ENCODE peak calls at places on chromosomes 16 and 17, in eight cellular contexts. J is prostate gland; C is testis; Q is PC-9; N is HepG2; R is aorta; W is naive thymus-derived CD4-positive, alpha-beta T cell; Z is hepatocyte. I is an unnamed sample. For H3K9me3 and H3K4me1, the result is how much of the 10 kb centered on the place peaks cover.

GRCh38 chr16:4511441-4512082 is 27.0 kb downstream of the CDIP1 start:
- DNase-seq in N (peak), W (no peak), J (peak), Q (peak), R (peak), Z (peak), C (peak), I (peak)

GRCh38 chr17:16013943-16014407 is 14.4 kb downstream of the TTC19 start:
- DNase-seq in C (no peak), R (no peak), N (peak), Q (no peak), J (no peak), Z (peak), W (no peak), I (peak)

GRCh38 chr17:57869599-57870282 is 19.9 kb upstream of the MRPS23 start:
- DNase-seq in Z (peak), N (no peak), C (no peak), Q (no peak), R (no peak), J (no peak), W (no peak), I (no peak)

GRCh38 chr17:83078378-83079339 is 750 bp upstream of the METRNL start:
- DNase-seq in W (no peak), Q (peak), R (no peak), N (no peak), J (no peak), C (no peak), Z (peak), I (no peak)

GRCh38 chr16:85413713-85414663 is 199.1 kb upstream of the GSE1 start:
- DNase-seq in Q (no peak), J (no peak), W (no peak), C (no peak), R (no peak), Z (no peak), N (no peak), I (no peak)

GRCh38 chr17:56203430-56203829 is 50.2 kb downstream of the ANKFN1 start:
- DNase-seq in W (no peak), N (peak), R (no peak), Q (no peak), Z (no peak), J (no peak), C (no peak), I (no peak)

GRCh38 chr16:19113577-19114358 is at the start of gene ITPRIPL2:
- DNase-seq in R (peak), N (peak), Q (peak), W (no peak), J (peak), Z (peak), C (peak), I (peak)

GRCh38 chr16:67179421-67180080 is 4.2 kb downstream of the MATCAP1 start:
- DNase-seq in N (no peak), R (peak), Q (no peak), C (no peak), Z (no peak), J (no peak), W (no peak), I (no peak)

GRCh38 chr17:70820276-70820675 is 650.9 kb downstream of the KCNJ2 start:
- DNase-seq in C (no peak), Z (no peak), Q (no peak), N (no peak), R (no peak), J (no peak), W (no peak), I (no peak)

GRCh38 chr17:1182831-1183578 is 3.2 kb upstream of the ABR start:
- DNase-seq in Z (no peak), W (no peak), R (no peak), N (no peak), C (no peak), J (no peak), Q (no peak), I (no peak)

GRCh38 chr17:80835816-80836657 is 155.6 kb upstream of the CHMP6 start:
- DNase-seq in R (peak), Z (no peak), W (no peak), N (no peak), Q (no peak), C (peak), J (no peak), I (no peak)

GRCh38 chr16:55559233-55559632 is 7.3 kb upstream of the CAPNS2 start:
- DNase-seq in C (no peak), Z (peak), Q (no peak), R (no peak), J (peak), N (no peak), W (no peak), I (no peak)

GRCh38 chr16:17802566-17802965 is 331.8 kb upstream of the XYLT1 start:
- DNase-seq in J (no peak), C (no peak), Q (no peak), R (no peak), N (no peak), Z (no peak), W (no peak), I (no peak)

GRCh38 chr16:75241412-75241811 is 10.0 kb downstream of the BCAR1 start:
- DNase-seq in R (no peak), C (no peak), N (no peak), Z (no peak), J (no peak), W (no peak), Q (no peak), I (no peak)

GRCh38 chr16:11666108-11667055 is 1.9 kb upstream of the SNN start:
- DNase-seq in N (no peak), Q (no peak), W (no peak), C (no peak), J (no peak), Z (no peak), R (no peak), I (no peak)

GRCh38 chr17:33377837-33378236 is 84.7 kb upstream of the ASIC2 start:
- DNase-seq in J (no peak), W (no peak), Z (no peak), N (no peak), C (peak), R (no peak), Q (no peak), I (no peak)

DNA sequence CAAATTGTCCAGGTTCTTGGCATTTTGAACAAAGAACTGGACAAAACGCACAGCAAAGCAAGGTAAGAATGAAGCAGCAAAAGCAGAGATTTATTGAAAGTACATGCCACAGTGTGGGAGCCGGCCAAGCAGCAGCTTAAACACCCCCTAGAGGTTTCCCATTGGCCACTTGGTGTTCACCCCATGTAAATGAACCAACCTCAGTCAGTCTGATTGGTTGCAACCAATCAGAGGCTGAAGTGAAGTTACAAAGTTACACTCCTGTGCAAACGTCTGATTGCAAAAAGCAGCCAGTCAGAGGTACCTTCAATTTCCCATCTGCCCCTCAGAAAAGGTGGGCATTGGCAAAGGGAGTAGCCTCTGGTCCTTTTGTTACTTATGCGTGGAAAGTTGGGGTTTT is 8.8 kb upstream of the ZNF263 start:
- DNase-seq in R (no peak), Z (no peak), N (peak), J (no peak), W (no peak), Q (no peak), C (peak), I (no peak)
- H3K9me3 ChIP-seq in R (under half), Z (under half), N (under half), J (under half), W (under half), Q (under half), C (under half), I (under half)

GRCh38 chr17:42782402-42783061 is 2.1 kb downstream of the WNK4 start:
- DNase-seq in Q (no peak), Z (no peak), N (peak), R (no peak), C (no peak), W (no peak), J (no peak), I (no peak)
- H3K4me1 ChIP-seq in Q (under half), Z (under half), N (under half), R (under half), C (under half), W (under half), J (under half), I (under half)

GRCh38 chr17:4579678-4580077 is 4.7 kb upstream of the SMTNL2 start:
- DNase-seq in C (no peak), Q (no peak), Z (no peak), J (no peak), R (no peak), N (no peak), W (no peak), I (no peak)
- H3K9me3 ChIP-seq in C (under half), Q (under half), Z (under half), J (under half), R (under half), N (under half), W (under half), I (under half)

GRCh38 chr16:48112603-48113400 is 43.0 kb downstream of the ABCC12 start:
- DNase-seq in Z (no peak), Q (no peak), J (no peak), C (peak), R (no peak), N (no peak), W (no peak), I (no peak)

GRCh38 chr16:48113471-48113870 is 42.3 kb downstream of the ABCC12 start:
- DNase-seq in C (peak), R (no peak), W (no peak), Z (peak), J (no peak), N (peak), Q (peak), I (no peak)

GRCh38 chr16:48109496-48109895 is 46.3 kb downstream of the ABCC12 start:
- DNase-seq in C (no peak), R (no peak), Z (no peak), W (no peak), Q (no peak), N (no peak), J (no peak), I (no peak)

GRCh38 chr16:48114410-48114809 is 41.4 kb downstream of the ABCC12 start:
- DNase-seq in Z (no peak), W (no peak), Q (no peak), J (no peak), N (no peak), R (no peak), C (no peak), I (no peak)

GRCh38 chr16:48110982-48111381 is 44.8 kb downstream of the ABCC12 start:
- DNase-seq in N (no peak), Q (no peak), C (no peak), R (no peak), J (no peak), W (no peak), Z (no peak), I (no peak)
- H3K4me1 ChIP-seq in N (under half), Q (under half), C (under half), R (under half), J (under half), W (under half), Z (under half), I (under half)

DNA sequence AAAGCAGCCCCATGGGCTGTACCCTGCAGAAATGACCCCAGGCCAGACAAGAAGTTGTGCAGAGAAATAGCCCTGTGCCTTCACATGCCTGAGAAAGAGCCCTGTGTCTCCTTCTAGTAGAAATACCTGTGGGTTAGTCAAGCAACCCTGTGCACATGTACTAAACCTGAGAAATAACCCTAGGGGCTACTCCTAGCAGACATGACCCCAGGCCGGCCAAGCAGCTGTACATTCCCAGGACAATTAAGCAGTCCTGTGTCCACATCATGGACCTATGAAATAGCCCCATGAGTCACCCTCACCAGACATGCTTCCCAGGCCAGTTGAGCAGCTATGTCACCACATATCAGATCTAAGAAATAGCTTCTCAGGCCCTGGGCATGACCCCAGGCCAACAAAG is 519.7 kb upstream of the CA10 start:
- DNase-seq in W (no peak), C (no peak), N (no peak), Q (peak), R (no peak), J (no peak), Z (no peak), I (no peak)
- H3K9me3 ChIP-seq in W (under half), C (under half), N (half or more), Q (under half), R (under half), J (under half), Z (under half), I (under half)

DNA sequence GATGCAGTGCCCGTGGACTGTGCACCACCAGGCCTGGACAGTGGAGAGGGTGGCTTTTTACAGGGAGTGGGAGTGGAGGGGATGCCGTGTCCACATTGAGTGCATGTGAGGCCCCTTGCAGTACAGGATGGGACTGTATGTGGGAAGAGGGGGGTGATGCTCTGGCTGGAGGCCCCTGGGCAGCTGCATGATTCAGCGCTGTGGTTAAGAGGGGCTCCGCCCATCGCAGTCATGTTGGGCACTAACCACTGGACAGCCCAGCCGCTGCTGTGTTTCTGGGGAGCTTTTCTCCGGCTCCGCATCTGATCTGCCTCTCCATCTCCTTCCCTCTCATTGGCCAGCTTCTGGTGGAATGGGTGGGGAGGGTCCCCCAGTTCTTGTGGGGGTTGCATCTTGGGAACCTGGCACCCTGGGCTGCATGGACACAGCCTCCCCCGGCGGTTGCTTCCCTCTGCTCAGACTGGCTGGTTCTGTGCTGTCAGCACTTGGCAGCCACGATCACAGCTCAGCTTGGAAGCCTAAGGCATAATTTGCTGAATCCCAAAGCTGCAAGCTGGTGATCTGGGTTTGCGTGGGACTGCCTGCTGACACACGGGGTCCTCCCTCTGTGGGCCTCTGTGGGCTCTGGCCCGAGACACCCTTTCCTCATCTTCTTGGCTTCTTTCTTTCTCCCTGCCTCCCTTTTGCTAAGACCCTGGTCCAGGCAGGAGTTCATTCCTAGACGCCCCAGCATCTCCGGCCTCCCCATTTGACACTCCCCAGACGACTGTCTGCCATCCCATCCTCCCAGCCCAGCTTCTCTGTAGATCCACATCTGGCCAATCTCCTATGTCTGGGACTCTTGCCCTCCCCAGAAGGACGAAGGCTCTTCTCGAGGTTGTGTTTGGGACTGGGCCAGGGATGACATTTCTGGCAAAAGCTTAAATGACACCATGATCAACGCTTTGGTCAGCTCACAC is 168.3 kb downstream of the SEC14L1 start:
- DNase-seq in C (no peak), W (no peak), Z (peak), R (no peak), N (no peak), J (no peak), Q (no peak), I (peak)
- H3K4me1 ChIP-seq in C (under half), W (under half), Z (half or more), R (under half), N (half or more), J (under half), Q (under half), I (under half)

GRCh38 chr17:47762733-47763132 is 29.7 kb downstream of the TBX21 start:
- DNase-seq in Z (no peak), N (no peak), W (no peak), C (no peak), J (no peak), R (no peak), Q (no peak), I (no peak)
- H3K9me3 ChIP-seq in Z (under half), N (under half), W (under half), C (under half), J (under half), R (under half), Q (under half), I (under half)

I was measured in SJSA1.